ENCODE peak calls at places on chromosome 21, in six cellular contexts. One of them, this sample, is unnamed.

GRCh38 chr21:39676054-39676771 is 63.5 kb downstream of the B3GALT5 start:
- DNase-seq in brain microvascular endothelial cell: peak
- DNase-seq in omental fat pad: no peak
- DNase-seq in bronchial epithelial cell: peak
- DNase-seq in choroid plexus epithelial cell: peak
- DNase-seq in cardiac muscle cell: peak
- DNase-seq in this sample: peak

GRCh38 chr21:30439975-30440374 is at the start of gene KRTAP15-1:
- DNase-seq in omental fat pad: no peak
- DNase-seq in brain microvascular endothelial cell: no peak
- DNase-seq in cardiac muscle cell: no peak
- DNase-seq in choroid plexus epithelial cell: no peak
- DNase-seq in bronchial epithelial cell: no peak
- DNase-seq in this sample: no peak

GRCh38 chr21:29376556-29376955 is 77.8 kb downstream of the BACH1 start:
- DNase-seq in omental fat pad: no peak
- DNase-seq in bronchial epithelial cell: peak
- DNase-seq in cardiac muscle cell: peak
- DNase-seq in brain microvascular endothelial cell: peak
- DNase-seq in choroid plexus epithelial cell: peak
- DNase-seq in this sample: peak

GRCh38 chr21:45132841-45133573 is 58.6 kb downstream of the ADARB1 start:
- DNase-seq in brain microvascular endothelial cell: no peak
- DNase-seq in cardiac muscle cell: no peak
- DNase-seq in omental fat pad: no peak
- DNase-seq in choroid plexus epithelial cell: no peak
- DNase-seq in bronchial epithelial cell: no peak
- DNase-seq in this sample: no peak

GRCh38 chr21:28614816-28615215 is 377.9 kb downstream of the LTN1 start:
- DNase-seq in choroid plexus epithelial cell: no peak
- DNase-seq in brain microvascular endothelial cell: no peak
- DNase-seq in omental fat pad: no peak
- DNase-seq in cardiac muscle cell: no peak
- DNase-seq in bronchial epithelial cell: no peak
- DNase-seq in this sample: no peak

GRCh38 chr21:45111703-45112102 is 37.3 kb downstream of the ADARB1 start:
- DNase-seq in omental fat pad: no peak
- DNase-seq in cardiac muscle cell: no peak
- DNase-seq in brain microvascular endothelial cell: no peak
- DNase-seq in bronchial epithelial cell: no peak
- DNase-seq in choroid plexus epithelial cell: no peak
- DNase-seq in this sample: no peak

GRCh38 chr21:24225432-24225831 is 1381.8 kb downstream of the MRPL39 start:
- DNase-seq in cardiac muscle cell: no peak
- DNase-seq in choroid plexus epithelial cell: peak
- DNase-seq in bronchial epithelial cell: peak
- DNase-seq in omental fat pad: no peak
- DNase-seq in brain microvascular endothelial cell: no peak
- DNase-seq in this sample: peak

GRCh38 chr21:36773111-36773510 is 74.2 kb downstream of the SIM2 start:
- DNase-seq in brain microvascular endothelial cell: peak
- DNase-seq in bronchial epithelial cell: peak
- DNase-seq in omental fat pad: no peak
- DNase-seq in choroid plexus epithelial cell: peak
- DNase-seq in cardiac muscle cell: no peak
- DNase-seq in this sample: peak

GRCh38 chr21:44955803-44956175 is 16.0 kb downstream of the SLX9 start:
- DNase-seq in bronchial epithelial cell: no peak
- DNase-seq in omental fat pad: no peak
- DNase-seq in brain microvascular endothelial cell: no peak
- DNase-seq in choroid plexus epithelial cell: no peak
- DNase-seq in cardiac muscle cell: no peak
- DNase-seq in this sample: no peak

GRCh38 chr21:29372063-29372802 is 73.5 kb downstream of the BACH1 start:
- DNase-seq in cardiac muscle cell: peak
- DNase-seq in choroid plexus epithelial cell: peak
- DNase-seq in bronchial epithelial cell: peak
- DNase-seq in omental fat pad: no peak
- DNase-seq in brain microvascular endothelial cell: peak
- DNase-seq in this sample: peak

GRCh38 chr21:38376235-38376634 is 119.4 kb downstream of the KCNJ15 start:
- DNase-seq in choroid plexus epithelial cell: no peak
- DNase-seq in brain microvascular endothelial cell: no peak
- DNase-seq in cardiac muscle cell: no peak
- DNase-seq in bronchial epithelial cell: no peak
- DNase-seq in omental fat pad: no peak
- DNase-seq in this sample: no peak

GRCh38 chr21:40166291-40166843 is 299.1 kb downstream of the PCP4 start:
- DNase-seq in bronchial epithelial cell: no peak
- DNase-seq in cardiac muscle cell: no peak
- DNase-seq in omental fat pad: no peak
- DNase-seq in choroid plexus epithelial cell: no peak
- DNase-seq in brain microvascular endothelial cell: no peak
- DNase-seq in this sample: no peak

GRCh38 chr21:44947930-44948331 is 8.1 kb downstream of the SLX9 start:
- DNase-seq in bronchial epithelial cell: no peak
- DNase-seq in brain microvascular endothelial cell: no peak
- DNase-seq in choroid plexus epithelial cell: no peak
- DNase-seq in omental fat pad: no peak
- DNase-seq in cardiac muscle cell: no peak
- DNase-seq in this sample: no peak

GRCh38 chr21:35190201-35190701 is 141.1 kb upstream of the RUNX1 start:
- DNase-seq in cardiac muscle cell: no peak
- DNase-seq in omental fat pad: no peak
- DNase-seq in brain microvascular endothelial cell: no peak
- DNase-seq in bronchial epithelial cell: peak
- DNase-seq in choroid plexus epithelial cell: peak
- DNase-seq in this sample: peak

GRCh38 chr21:36188937-36189336 is 32.3 kb downstream of the DOP1B start:
- DNase-seq in bronchial epithelial cell: no peak
- DNase-seq in omental fat pad: no peak
- DNase-seq in choroid plexus epithelial cell: no peak
- DNase-seq in brain microvascular endothelial cell: no peak
- DNase-seq in cardiac muscle cell: no peak
- DNase-seq in this sample: no peak

GRCh38 chr21:33023574-33024277 is 2.0 kb upstream of the OLIG2 start:
- DNase-seq in cardiac muscle cell: no peak
- DNase-seq in bronchial epithelial cell: no peak
- DNase-seq in choroid plexus epithelial cell: no peak
- DNase-seq in brain microvascular endothelial cell: no peak
- DNase-seq in omental fat pad: no peak
- DNase-seq in this sample: no peak

GRCh38 chr21:37758997-37759396 is 157.3 kb downstream of the KCNJ6 start:
- DNase-seq in brain microvascular endothelial cell: peak
- DNase-seq in choroid plexus epithelial cell: peak
- DNase-seq in omental fat pad: no peak
- DNase-seq in cardiac muscle cell: peak
- DNase-seq in bronchial epithelial cell: peak
- DNase-seq in this sample: peak

GRCh38 chr21:10521091-10521598 is at the start of gene TPTE:
- DNase-seq in choroid plexus epithelial cell: no peak
- DNase-seq in cardiac muscle cell: no peak
- DNase-seq in brain microvascular endothelial cell: no peak
- DNase-seq in omental fat pad: no peak
- DNase-seq in bronchial epithelial cell: no peak
- DNase-seq in this sample: no peak

GRCh38 chr21:32094792-32095191 is 184.1 kb downstream of the MIS18A start:
- DNase-seq in choroid plexus epithelial cell: no peak
- DNase-seq in bronchial epithelial cell: no peak
- DNase-seq in omental fat pad: no peak
- DNase-seq in cardiac muscle cell: no peak
- DNase-seq in brain microvascular endothelial cell: peak
- DNase-seq in this sample: peak

GRCh38 chr21:35201799-35202198 is 152.7 kb upstream of the RUNX1 start:
- DNase-seq in omental fat pad: no peak
- DNase-seq in choroid plexus epithelial cell: no peak
- DNase-seq in brain microvascular endothelial cell: no peak
- DNase-seq in bronchial epithelial cell: no peak
- DNase-seq in cardiac muscle cell: no peak
- DNase-seq in this sample: no peak

GRCh38 chr21:35291034-35291433 is 241.9 kb upstream of the RUNX1 start:
- DNase-seq in choroid plexus epithelial cell: no peak
- DNase-seq in bronchial epithelial cell: no peak
- DNase-seq in cardiac muscle cell: no peak
- DNase-seq in brain microvascular endothelial cell: no peak
- DNase-seq in omental fat pad: no peak
- DNase-seq in this sample: no peak

GRCh38 chr21:35475768-35476167 is 426.7 kb upstream of the RUNX1 start:
- DNase-seq in omental fat pad: no peak
- DNase-seq in brain microvascular endothelial cell: peak
- DNase-seq in bronchial epithelial cell: peak
- DNase-seq in choroid plexus epithelial cell: peak
- DNase-seq in cardiac muscle cell: no peak
- DNase-seq in this sample: peak

GRCh38 chr21:28266061-28266460 is 726.6 kb downstream of the LTN1 start:
- DNase-seq in bronchial epithelial cell: peak
- DNase-seq in cardiac muscle cell: no peak
- DNase-seq in omental fat pad: no peak
- DNase-seq in brain microvascular endothelial cell: no peak
- DNase-seq in choroid plexus epithelial cell: no peak
- DNase-seq in this sample: no peak

GRCh38 chr21:31117046-31117916 is 79.0 kb upstream of the KRTAP19-8 start:
- DNase-seq in choroid plexus epithelial cell: peak
- DNase-seq in cardiac muscle cell: no peak
- DNase-seq in omental fat pad: no peak
- DNase-seq in brain microvascular endothelial cell: peak
- DNase-seq in bronchial epithelial cell: peak
- DNase-seq in this sample: peak

GRCh38 chr21:18987515-18988026 is 584.0 kb upstream of the TMPRSS15 start:
- DNase-seq in bronchial epithelial cell: no peak
- DNase-seq in choroid plexus epithelial cell: no peak
- DNase-seq in omental fat pad: no peak
- DNase-seq in cardiac muscle cell: no peak
- DNase-seq in brain microvascular endothelial cell: no peak
- DNase-seq in this sample: no peak

GRCh38 chr21:32993894-32994293 is 31.8 kb upstream of the OLIG2 start:
- DNase-seq in choroid plexus epithelial cell: no peak
- DNase-seq in brain microvascular endothelial cell: no peak
- DNase-seq in bronchial epithelial cell: peak
- DNase-seq in cardiac muscle cell: no peak
- DNase-seq in omental fat pad: no peak
- DNase-seq in this sample: no peak

GRCh38 chr21:35222541-35222941 is 173.4 kb upstream of the RUNX1 start:
- DNase-seq in brain microvascular endothelial cell: no peak
- DNase-seq in omental fat pad: no peak
- DNase-seq in choroid plexus epithelial cell: peak
- DNase-seq in cardiac muscle cell: no peak
- DNase-seq in bronchial epithelial cell: no peak
- DNase-seq in this sample: no peak

GRCh38 chr21:33039542-33039941 is 13.8 kb downstream of the OLIG2 start:
- DNase-seq in omental fat pad: no peak
- DNase-seq in brain microvascular endothelial cell: no peak
- DNase-seq in choroid plexus epithelial cell: no peak
- DNase-seq in bronchial epithelial cell: no peak
- DNase-seq in cardiac muscle cell: no peak
- DNase-seq in this sample: no peak

GRCh38 chr21:34075760-34076159 is 2.4 kb downstream of the MRPS6 start:
- DNase-seq in cardiac muscle cell: no peak
- DNase-seq in bronchial epithelial cell: no peak
- DNase-seq in brain microvascular endothelial cell: no peak
- DNase-seq in choroid plexus epithelial cell: peak
- DNase-seq in omental fat pad: no peak
- DNase-seq in this sample: no peak

GRCh38 chr21:34078915-34079314 is 5.5 kb downstream of the MRPS6 start:
- DNase-seq in cardiac muscle cell: no peak
- DNase-seq in bronchial epithelial cell: no peak
- DNase-seq in brain microvascular endothelial cell: no peak
- DNase-seq in choroid plexus epithelial cell: no peak
- DNase-seq in omental fat pad: no peak
- DNase-seq in this sample: no peak

GRCh38 chr21:34076835-34077234 is 3.5 kb downstream of the MRPS6 start:
- DNase-seq in cardiac muscle cell: no peak
- DNase-seq in brain microvascular endothelial cell: no peak
- DNase-seq in bronchial epithelial cell: no peak
- DNase-seq in choroid plexus epithelial cell: no peak
- DNase-seq in omental fat pad: no peak
- DNase-seq in this sample: no peak

GRCh38 chr21:34080693-34081092 is 7.3 kb downstream of the MRPS6 start:
- DNase-seq in choroid plexus epithelial cell: no peak
- DNase-seq in brain microvascular endothelial cell: no peak
- DNase-seq in cardiac muscle cell: no peak
- DNase-seq in bronchial epithelial cell: no peak
- DNase-seq in omental fat pad: no peak
- DNase-seq in this sample: no peak

GRCh38 chr21:34077888-34078287 is 4.5 kb downstream of the MRPS6 start:
- DNase-seq in cardiac muscle cell: no peak
- DNase-seq in bronchial epithelial cell: no peak
- DNase-seq in choroid plexus epithelial cell: no peak
- DNase-seq in omental fat pad: no peak
- DNase-seq in brain microvascular endothelial cell: no peak
- DNase-seq in this sample: no peak
- TF ChIP-seq CTCF in cardiac muscle cell: no peak
- TF ChIP-seq CTCF in bronchial epithelial cell: no peak
- TF ChIP-seq CTCF in choroid plexus epithelial cell: no peak
- TF ChIP-seq CTCF in omental fat pad: no peak
- TF ChIP-seq CTCF in brain microvascular endothelial cell: no peak
- TF ChIP-seq CTCF in this sample: no peak

GRCh38 chr21:42973991-42974831 is at the start of gene PKNOX1:
- DNase-seq in bronchial epithelial cell: peak
- DNase-seq in cardiac muscle cell: peak
- DNase-seq in brain microvascular endothelial cell: peak
- DNase-seq in omental fat pad: peak
- DNase-seq in choroid plexus epithelial cell: peak
- DNase-seq in this sample: peak
- TF ChIP-seq CTCF in bronchial epithelial cell: no peak
- TF ChIP-seq CTCF in cardiac muscle cell: no peak
- TF ChIP-seq CTCF in brain microvascular endothelial cell: no peak
- TF ChIP-seq CTCF in omental fat pad: no peak
- TF ChIP-seq CTCF in choroid plexus epithelial cell: peak
- TF ChIP-seq CTCF in this sample: no peak

GRCh38 chr21:25826652-25827051 is 91.9 kb downstream of the GABPA start:
- DNase-seq in omental fat pad: no peak
- DNase-seq in cardiac muscle cell: no peak
- DNase-seq in bronchial epithelial cell: no peak
- DNase-seq in brain microvascular endothelial cell: no peak
- DNase-seq in choroid plexus epithelial cell: no peak
- DNase-seq in this sample: no peak
- TF ChIP-seq CTCF in omental fat pad: no peak
- TF ChIP-seq CTCF in cardiac muscle cell: no peak
- TF ChIP-seq CTCF in bronchial epithelial cell: no peak
- TF ChIP-seq CTCF in brain microvascular endothelial cell: no peak
- TF ChIP-seq CTCF in choroid plexus epithelial cell: no peak
- TF ChIP-seq CTCF in this sample: no peak

DNA sequence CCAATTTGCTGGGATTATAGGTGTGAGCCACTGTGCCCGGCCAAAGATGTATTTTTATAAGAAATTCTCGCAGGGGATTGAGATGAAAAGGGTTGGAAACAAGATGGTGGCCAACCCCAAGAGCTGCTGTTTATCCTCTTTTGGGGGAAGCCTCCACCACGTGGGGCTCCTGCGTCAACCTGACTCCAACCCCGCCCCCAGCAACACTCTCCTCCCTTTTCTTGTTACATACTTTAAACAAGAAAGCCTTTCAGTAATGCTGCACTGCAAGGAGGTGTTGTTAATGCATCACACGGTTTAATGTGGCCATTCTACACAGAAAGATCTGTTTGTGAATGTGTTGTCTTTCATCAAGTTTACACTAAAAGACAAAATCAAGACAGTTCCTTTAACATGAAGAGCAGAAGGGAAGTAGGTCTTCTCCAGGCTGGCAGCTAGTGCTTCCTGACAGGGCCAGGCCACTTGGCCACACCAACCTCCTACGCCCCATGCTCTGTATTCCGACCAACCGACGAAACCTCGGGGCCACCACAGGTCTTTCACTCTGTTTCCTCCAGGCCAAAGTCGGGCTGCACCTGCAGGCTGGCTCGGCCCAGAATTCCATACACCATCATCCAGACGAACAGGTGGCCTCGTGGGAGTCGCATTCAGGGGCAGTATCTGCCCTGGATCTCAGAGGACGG is 25.9 kb downstream of the C2CD2 start:
- DNase-seq in choroid plexus epithelial cell: no peak
- DNase-seq in cardiac muscle cell: no peak
- DNase-seq in bronchial epithelial cell: no peak
- DNase-seq in brain microvascular endothelial cell: no peak
- DNase-seq in omental fat pad: no peak
- DNase-seq in this sample: no peak
- TF ChIP-seq CTCF in choroid plexus epithelial cell: no peak
- TF ChIP-seq CTCF in cardiac muscle cell: no peak
- TF ChIP-seq CTCF in bronchial epithelial cell: no peak
- TF ChIP-seq CTCF in brain microvascular endothelial cell: no peak
- TF ChIP-seq CTCF in omental fat pad: no peak
- TF ChIP-seq CTCF in this sample: no peak